ENCODE peak calls at places on chromosomes 2 and 18, in eight cellular contexts. One of them, this sample, is unnamed.

GRCh38 chr2:224357098-224357901 is 44.6 kb downstream of the FAM124B start:
- DNase-seq in ecto neural progenitor cell: peak; percentile 65
- DNase-seq in uterus: peak; percentile 27
- DNase-seq in M059J: peak; percentile 47
- DNase-seq in HTR-8/SVneo: peak; percentile 61
- DNase-seq in AG04450: peak; percentile 30
- DNase-seq in 8988T: peak; percentile 31
- DNase-seq in activated T-cell treated with anti-CD3 and anti-CD28 coated beads, Interleukin-2, amount 50 U/mL, for 1 hour: no peak
- DNase-seq in this sample: peak; percentile 41

GRCh38 chr2:215429424-215429823 is 6.4 kb downstream of the FN1 start:
- DNase-seq in ecto neural progenitor cell: no peak
- DNase-seq in uterus: no peak
- DNase-seq in M059J: no peak
- DNase-seq in HTR-8/SVneo: no peak
- DNase-seq in AG04450: no peak
- DNase-seq in 8988T: no peak
- DNase-seq in activated T-cell treated with anti-CD3 and anti-CD28 coated beads, Interleukin-2, amount 50 U/mL, for 1 hour: no peak
- DNase-seq in this sample: no peak

GRCh38 chr2:175282300-175282699 is 100.8 kb upstream of the ATP5MC3 start:
- DNase-seq in ecto neural progenitor cell: no peak
- DNase-seq in uterus: no peak
- DNase-seq in M059J: peak; percentile 25
- DNase-seq in HTR-8/SVneo: peak; percentile 56
- DNase-seq in AG04450: no peak
- DNase-seq in 8988T: peak; percentile 27
- DNase-seq in activated T-cell treated with anti-CD3 and anti-CD28 coated beads, Interleukin-2, amount 50 U/mL, for 1 hour: no peak
- DNase-seq in this sample: peak; percentile 10

GRCh38 chr2:34252111-34252510 is 653.0 kb upstream of the FAM98A start:
- DNase-seq in ecto neural progenitor cell: no peak
- DNase-seq in uterus: no peak
- DNase-seq in M059J: no peak
- DNase-seq in HTR-8/SVneo: no peak
- DNase-seq in AG04450: no peak
- DNase-seq in 8988T: no peak
- DNase-seq in activated T-cell treated with anti-CD3 and anti-CD28 coated beads, Interleukin-2, amount 50 U/mL, for 1 hour: no peak
- DNase-seq in this sample: no peak

GRCh38 chr2:30446602-30447148 is 371 bp upstream of the LCLAT1 start:
- DNase-seq in ecto neural progenitor cell: no peak
- DNase-seq in uterus: no peak
- DNase-seq in M059J: peak; percentile 50
- DNase-seq in HTR-8/SVneo: no peak
- DNase-seq in AG04450: no peak
- DNase-seq in 8988T: no peak
- DNase-seq in activated T-cell treated with anti-CD3 and anti-CD28 coated beads, Interleukin-2, amount 50 U/mL, for 1 hour: no peak
- DNase-seq in this sample: no peak

GRCh38 chr2:36607947-36608346 is 10.0 kb upstream of the FEZ2 start:
- DNase-seq in ecto neural progenitor cell: no peak
- DNase-seq in uterus: no peak
- DNase-seq in M059J: peak; percentile 60
- DNase-seq in HTR-8/SVneo: no peak
- DNase-seq in AG04450: no peak
- DNase-seq in 8988T: no peak
- DNase-seq in activated T-cell treated with anti-CD3 and anti-CD28 coated beads, Interleukin-2, amount 50 U/mL, for 1 hour: no peak
- DNase-seq in this sample: no peak

GRCh38 chr2:140526575-140526974 is 1604.2 kb downstream of the LRP1B start:
- DNase-seq in ecto neural progenitor cell: no peak
- DNase-seq in uterus: no peak
- DNase-seq in M059J: peak; percentile 23
- DNase-seq in HTR-8/SVneo: no peak
- DNase-seq in AG04450: no peak
- DNase-seq in 8988T: no peak
- DNase-seq in activated T-cell treated with anti-CD3 and anti-CD28 coated beads, Interleukin-2, amount 50 U/mL, for 1 hour: no peak
- DNase-seq in this sample: peak; percentile 61

GRCh38 chr18:33588361-33588760 is 10.3 kb downstream of the ASXL3 start:
- DNase-seq in ecto neural progenitor cell: no peak
- DNase-seq in uterus: no peak
- DNase-seq in M059J: no peak
- DNase-seq in HTR-8/SVneo: no peak
- DNase-seq in AG04450: no peak
- DNase-seq in 8988T: no peak
- DNase-seq in activated T-cell treated with anti-CD3 and anti-CD28 coated beads, Interleukin-2, amount 50 U/mL, for 1 hour: no peak
- DNase-seq in this sample: no peak

GRCh38 chr2:145484443-145485086 is 964.6 kb upstream of the ZEB2 start:
- DNase-seq in ecto neural progenitor cell: no peak
- DNase-seq in uterus: no peak
- DNase-seq in M059J: peak; percentile 63
- DNase-seq in HTR-8/SVneo: peak; percentile 31
- DNase-seq in AG04450: no peak
- DNase-seq in 8988T: no peak
- DNase-seq in activated T-cell treated with anti-CD3 and anti-CD28 coated beads, Interleukin-2, amount 50 U/mL, for 1 hour: no peak
- DNase-seq in this sample: peak; percentile 84